ENCODE peak calls at places on chromosomes 11 and 22, in four cellular contexts. O, P, A and W are unnamed samples. For H3K27me3, the result is how much of the 10 kb centered on the place peaks cover.

GRCh38 chr11:60777572-60777971 is 7.6 kb upstream of the MS4A10 start:
- DNase-seq in P (no peak), O (no peak), A (no peak), W (no peak)

GRCh38 chr11:64969209-64969608 is 2.7 kb downstream of the MAJIN start:
- DNase-seq in O (no peak), A (no peak), P (no peak), W (no peak)

GRCh38 chr11:75073459-75074190 is 23.1 kb downstream of the OR2AT4 start:
- DNase-seq in P (no peak), O (no peak), A (no peak), W (no peak)

GRCh38 chr11:31926816-31927528 is 115.8 kb upstream of the PAX6 start:
- DNase-seq in O (no peak), A (no peak), P (no peak), W (no peak)

GRCh38 chr11:118068945-118069612 is 7.8 kb upstream of the TMPRSS4 start:
- DNase-seq in O (no peak), P (no peak), A (no peak), W (no peak)

GRCh38 chr11:128893578-128894295 is 2.6 kb downstream of the KCNJ5 start:
- DNase-seq in A (no peak), P (no peak), O (no peak), W (no peak)

GRCh38 chr11:7548659-7549283 is 35.0 kb downstream of the PPFIBP2 start:
- DNase-seq in A (peak), O (no peak), P (peak), W (no peak)

GRCh38 chr11:133070053-133070713 is 462.1 kb downstream of the OPCML start:
- DNase-seq in A (no peak), O (no peak), P (no peak), W (no peak)

GRCh38 chr11:123086315-123086714 is 24.4 kb upstream of the HSPA8 start:
- DNase-seq in O (no peak), P (no peak), A (no peak), W (no peak)

GRCh38 chr11:112016088-112016764 is 9.0 kb upstream of the DLAT start:
- DNase-seq in P (peak), O (no peak), A (no peak), W (no peak)

GRCh38 chr11:112017538-112017937 is 7.7 kb upstream of the DLAT start:
- DNase-seq in P (no peak), O (no peak), A (no peak), W (no peak)

GRCh38 chr11:112013501-112014164 is 11.6 kb upstream of the DLAT start:
- DNase-seq in A (no peak), O (no peak), P (no peak), W (no peak)

GRCh38 chr11:112016765-112017356 is 8.3 kb upstream of the DLAT start:
- DNase-seq in O (no peak), A (no peak), P (no peak), W (no peak)

GRCh38 chr11:112012877-112013276 is 12.3 kb upstream of the DLAT start:
- DNase-seq in O (no peak), A (no peak), P (no peak), W (no peak)
- H3K27me3 ChIP-seq in O (under half), A (under half), P (under half), W (under half)

GRCh38 chr11:96203567-96204365 is 139.2 kb downstream of the MAML2 start:
- DNase-seq in A (no peak), O (no peak), P (no peak), W (no peak)

GRCh38 chr11:96205460-96205809 is 137.6 kb downstream of the MAML2 start:
- DNase-seq in P (no peak), O (no peak), A (no peak), W (no peak)

GRCh38 chr11:96204721-96205459 is 138.1 kb downstream of the MAML2 start:
- DNase-seq in P (no peak), A (peak), O (no peak), W (peak)

GRCh38 chr11:96207459-96208449 is 135.2 kb downstream of the MAML2 start:
- DNase-seq in P (no peak), O (no peak), A (peak), W (peak)

DNA sequence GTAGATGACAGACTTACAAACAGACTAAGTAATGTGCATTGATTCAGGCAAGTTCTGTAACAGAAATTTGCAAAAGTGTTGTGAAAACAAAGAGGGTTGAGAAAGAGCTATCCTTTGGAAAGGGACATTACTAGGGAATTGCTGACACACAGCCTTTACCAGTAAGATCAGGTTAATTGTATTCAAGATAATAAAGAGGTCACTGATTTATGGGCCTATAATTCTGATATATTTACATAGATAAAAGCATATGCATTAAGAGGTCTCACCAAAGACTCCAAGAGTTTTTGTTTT is 138.7 kb downstream of the MAML2 start:
- DNase-seq in P (no peak), A (no peak), O (no peak), W (no peak)
- H3K27me3 ChIP-seq in P (under half), A (under half), O (under half), W (under half)

GRCh38 chr11:114157476-114158050 is 98.1 kb downstream of the ZBTB16 start:
- DNase-seq in A (no peak), P (no peak), O (no peak), W (no peak)
- H3K27me3 ChIP-seq in A (under half), P (under half), O (under half), W (under half)

GRCh38 chr22:47605441-47605840 is 843.0 kb downstream of the TBC1D22A start:
- DNase-seq in A (no peak), O (no peak), P (no peak), W (no peak)

GRCh38 chr22:47604563-47604962 is 842.1 kb downstream of the TBC1D22A start:
- DNase-seq in P (no peak), A (no peak), O (no peak), W (no peak)

GRCh38 chr22:47607486-47607885 is 845.0 kb downstream of the TBC1D22A start:
- DNase-seq in O (no peak), A (no peak), P (no peak), W (no peak)

GRCh38 chr22:47605886-47606285 is 843.4 kb downstream of the TBC1D22A start:
- DNase-seq in O (peak), P (no peak), A (no peak), W (no peak)

DNA sequence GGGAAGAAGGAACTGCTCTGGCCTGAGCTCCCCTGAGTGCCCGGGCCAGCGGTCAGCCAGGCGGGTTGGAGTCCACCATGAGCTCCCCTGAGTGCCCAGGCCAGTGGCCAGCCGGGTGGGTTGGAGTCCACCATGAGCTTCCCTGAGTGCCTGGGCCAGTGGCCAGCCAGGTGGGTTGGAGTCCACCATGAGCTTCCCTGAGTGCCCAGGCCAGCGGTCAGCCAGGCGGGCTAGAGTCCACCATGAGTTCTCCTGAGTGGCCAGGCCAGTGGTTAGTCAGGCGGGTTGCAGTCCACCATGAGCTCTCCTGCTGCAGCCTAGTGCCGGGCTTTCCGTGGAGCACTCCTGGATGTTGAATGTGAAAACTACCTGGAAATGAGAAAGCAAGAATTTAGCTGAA is 844.0 kb downstream of the TBC1D22A start:
- DNase-seq in A (no peak), O (peak), P (no peak), W (no peak)
- H3K27me3 ChIP-seq in A (under half), O (under half), P (under half), W (under half)

DNA sequence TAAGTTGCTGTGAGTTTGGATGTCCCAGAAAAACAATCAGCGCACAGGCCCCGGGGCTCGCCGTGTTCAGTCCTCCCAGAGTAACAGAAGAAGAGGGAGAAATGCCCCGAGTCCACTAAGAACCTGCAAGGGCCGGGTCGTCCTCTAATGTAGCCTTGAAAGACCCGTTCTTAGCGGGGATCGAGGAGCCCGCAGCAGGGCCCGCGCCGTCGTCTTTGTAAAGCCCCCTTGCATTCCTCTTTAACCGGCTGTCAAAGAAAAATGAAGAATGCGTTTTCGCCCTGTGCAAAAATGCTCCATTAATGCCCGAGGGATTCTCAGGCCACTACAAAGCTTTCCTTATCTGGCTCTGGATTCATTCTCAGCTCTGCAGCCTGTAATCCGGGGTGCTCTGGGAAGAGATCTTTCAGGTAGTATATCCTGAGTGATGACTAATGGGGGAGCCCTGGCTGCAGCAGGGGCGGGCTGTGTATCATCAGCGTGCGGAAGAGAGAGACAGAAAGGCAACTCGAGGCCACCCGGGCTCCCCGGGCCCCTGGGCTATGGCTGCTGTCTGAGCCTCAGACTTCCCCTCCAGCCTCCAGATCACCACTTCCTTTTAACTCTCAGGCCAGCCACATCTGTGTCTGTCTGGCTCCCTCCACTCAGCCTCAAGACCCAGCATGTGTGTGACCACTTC is 78.2 kb downstream of the FBLN1 start:
- DNase-seq in O (peak), P (no peak), A (no peak), W (no peak)
- H3K27me3 ChIP-seq in O (under half), P (under half), A (under half), W (under half)